ENCODE peak calls at places on chromosomes 11 and 22, in five cellular contexts. T, A, K, R and U are unnamed samples. For H3K27me3, the result is how much of the 10 kb centered on the place peaks cover.

GRCh38 chr22:42928969-42929837 is 72.1 kb upstream of the ARFGAP3 start:
- DNase-seq in A (peak), K (no peak), T (no peak), R (no peak), U (no peak)

GRCh38 chr22:24002272-24002671 is 3.0 kb downstream of the GSTT4 start:
- DNase-seq in T (no peak), K (no peak), R (no peak), A (no peak), U (no peak)

GRCh38 chr22:44092636-44093220 is 68.6 kb downstream of the PARVB start:
- DNase-seq in A (no peak), R (no peak), T (no peak), K (no peak), U (no peak)

GRCh38 chr11:32136654-32137053 is 45.8 kb downstream of the RCN1 start:
- DNase-seq in A (no peak), K (no peak), T (no peak), R (no peak), U (peak)

GRCh38 chr11:67113231-67113721 is 5.8 kb upstream of the KDM2A start:
- DNase-seq in A (no peak), R (no peak), K (no peak), T (peak), U (no peak)

GRCh38 chr11:66646875-66647274 is 8.4 kb downstream of the RBM4 start:
- DNase-seq in R (no peak), K (no peak), T (no peak), A (no peak), U (no peak)

GRCh38 chr11:68904458-68904847 is 762 bp downstream of the IGHMBP2 start:
- DNase-seq in K (no peak), R (no peak), T (no peak), A (no peak), U (no peak)

GRCh38 chr11:123378096-123378495 is 52.0 kb upstream of the GRAMD1B start:
- DNase-seq in K (no peak), A (no peak), T (no peak), R (no peak), U (no peak)

GRCh38 chr22:26172389-26172990 is 3.2 kb downstream of the SEZ6L start:
- DNase-seq in T (no peak), A (peak), R (peak), K (no peak), U (peak)

GRCh38 chr11:46383404-46383758 is 1.9 kb downstream of the MDK start:
- DNase-seq in A (no peak), R (no peak), T (no peak), K (no peak), U (no peak)

GRCh38 chr11:46386674-46387073 is 4.9 kb downstream of the CHRM4 start:
- DNase-seq in K (no peak), A (no peak), T (no peak), R (no peak), U (peak)

GRCh38 chr11:46386005-46386331 is 4.5 kb downstream of the MDK start:
- DNase-seq in R (no peak), K (no peak), T (no peak), A (no peak), U (no peak)

GRCh38 chr11:46383974-46384701 is 2.7 kb downstream of the MDK start:
- DNase-seq in K (no peak), T (no peak), R (no peak), A (no peak), U (no peak)

DNA sequence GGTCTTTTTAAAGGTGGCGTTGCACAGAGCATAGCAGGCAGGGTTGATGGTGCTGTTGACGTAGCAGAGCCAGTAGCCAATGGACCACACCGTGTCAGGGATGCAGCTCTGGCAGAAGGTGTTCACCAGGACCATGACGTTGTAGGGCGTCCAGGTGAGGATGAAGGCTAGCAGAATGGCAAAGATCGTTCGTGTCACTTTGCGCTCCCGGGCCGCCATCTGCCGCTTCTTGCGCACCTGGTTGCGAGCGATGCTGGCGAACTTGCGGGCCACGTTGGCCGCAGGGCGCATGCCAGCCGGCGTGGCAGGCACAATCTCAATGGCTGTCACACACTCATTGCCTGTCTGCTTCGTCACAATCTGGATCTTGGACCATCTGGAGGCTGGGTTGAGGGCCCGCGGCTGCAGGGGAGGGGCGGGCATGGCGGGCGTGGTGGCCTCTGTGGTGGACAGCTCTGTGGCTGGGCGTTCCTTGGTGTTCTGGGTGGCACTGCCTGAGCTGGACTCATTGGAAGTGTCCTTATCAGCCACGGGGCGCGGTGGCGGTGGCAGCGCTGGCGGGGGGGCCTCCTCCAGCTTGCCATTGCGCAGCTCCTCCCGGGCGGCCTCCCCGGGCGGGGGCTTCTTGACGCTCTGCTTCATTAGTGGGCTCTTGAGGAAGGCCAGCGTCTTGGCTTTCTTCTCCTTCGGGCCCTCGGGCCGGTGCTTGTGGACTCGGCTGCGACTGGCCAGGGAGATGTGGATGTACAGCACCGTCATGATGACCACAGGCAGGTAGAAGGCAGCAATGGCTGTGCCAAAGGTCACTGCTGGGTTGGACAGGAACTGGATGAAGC is 3.9 kb downstream of the MDK start:
- DNase-seq in R (no peak), T (no peak), A (no peak), K (no peak), U (no peak)
- H3K27me3 ChIP-seq in R (under half), T (under half), A (under half), K (under half), U (under half)

DNA sequence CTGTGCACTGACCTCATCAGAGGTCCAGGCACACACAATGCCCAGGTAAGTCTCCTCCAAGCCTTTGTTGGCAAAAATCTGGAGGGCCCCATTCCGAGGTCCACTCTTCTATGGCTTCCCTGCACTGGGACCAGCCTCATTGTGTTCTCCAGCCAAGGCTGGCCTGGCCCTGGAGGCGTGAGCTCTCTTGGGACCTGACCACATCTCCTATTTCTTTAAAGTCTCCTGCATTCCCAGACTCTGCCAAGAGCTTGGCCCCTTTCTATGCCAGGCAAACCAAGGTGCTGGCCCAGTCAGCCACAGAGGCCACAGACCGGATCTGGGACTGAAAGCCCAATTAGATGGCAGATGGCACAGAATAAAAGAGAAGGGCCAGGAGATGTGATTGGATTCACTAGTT is 55.1 kb downstream of the C11orf58 start:
- DNase-seq in A (no peak), R (no peak), T (no peak), K (no peak), U (no peak)
- TF ChIP-seq CTCF in A (no peak), R (no peak), T (no peak), K (no peak), U (no peak)

GRCh38 chr22:49281467-49282340 is 546.0 kb downstream of the BRD1 start:
- DNase-seq in R (no peak), T (no peak), K (peak), A (no peak), U (no peak)

GRCh38 chr22:49276567-49276966 is 551.1 kb downstream of the BRD1 start:
- DNase-seq in K (no peak), R (no peak), A (no peak), T (no peak), U (no peak)

GRCh38 chr22:49282596-49282995 is 545.1 kb downstream of the BRD1 start:
- DNase-seq in A (no peak), R (no peak), K (no peak), T (no peak), U (no peak)

GRCh38 chr22:49274754-49275380 is 552.8 kb downstream of the BRD1 start:
- DNase-seq in R (no peak), K (no peak), A (no peak), T (no peak), U (no peak)

GRCh38 chr22:49278357-49278756 is 549.3 kb downstream of the BRD1 start:
- DNase-seq in A (no peak), K (no peak), T (no peak), R (no peak), U (no peak)
- H3K27me3 ChIP-seq in A (under half), K (under half), T (under half), R (under half), U (under half)

GRCh38 chr22:21650823-21651520 is 8.9 kb downstream of the SDF2L1 start:
- DNase-seq in A (no peak), T (no peak), R (no peak), K (no peak), U (no peak)

GRCh38 chr22:21650280-21650679 is 8.2 kb downstream of the SDF2L1 start:
- DNase-seq in K (no peak), A (no peak), T (no peak), R (no peak), U (no peak)

GRCh38 chr22:21651521-21652009 is 9.5 kb downstream of the SDF2L1 start:
- DNase-seq in R (peak), T (no peak), K (no peak), A (no peak), U (no peak)

GRCh38 chr22:21652010-21652546 is 10.0 kb downstream of the SDF2L1 start:
- DNase-seq in A (peak), K (peak), T (peak), R (peak), U (peak)

GRCh38 chr22:21652547-21653545 is 10.7 kb downstream of the SDF2L1 start:
- DNase-seq in R (no peak), A (no peak), K (no peak), T (no peak), U (no peak)
- TF ChIP-seq CTCF in R (peak), A (no peak), K (no peak), T (no peak), U (no peak)

GRCh38 chr22:22171357-22172218 is 73.0 kb upstream of the VPREB1 start:
- DNase-seq in K (no peak), T (no peak), R (peak), A (no peak), U (peak)
- H3K27me3 ChIP-seq in K (under half), T (under half), R (under half), A (under half), U (under half)

GRCh38 chr22:48520888-48521600 is 1306.6 kb downstream of the BRD1 start:
- DNase-seq in K (peak), T (no peak), A (no peak), R (no peak), U (no peak)
- TF ChIP-seq CTCF in K (peak), T (no peak), A (no peak), R (no peak), U (no peak)

DNA sequence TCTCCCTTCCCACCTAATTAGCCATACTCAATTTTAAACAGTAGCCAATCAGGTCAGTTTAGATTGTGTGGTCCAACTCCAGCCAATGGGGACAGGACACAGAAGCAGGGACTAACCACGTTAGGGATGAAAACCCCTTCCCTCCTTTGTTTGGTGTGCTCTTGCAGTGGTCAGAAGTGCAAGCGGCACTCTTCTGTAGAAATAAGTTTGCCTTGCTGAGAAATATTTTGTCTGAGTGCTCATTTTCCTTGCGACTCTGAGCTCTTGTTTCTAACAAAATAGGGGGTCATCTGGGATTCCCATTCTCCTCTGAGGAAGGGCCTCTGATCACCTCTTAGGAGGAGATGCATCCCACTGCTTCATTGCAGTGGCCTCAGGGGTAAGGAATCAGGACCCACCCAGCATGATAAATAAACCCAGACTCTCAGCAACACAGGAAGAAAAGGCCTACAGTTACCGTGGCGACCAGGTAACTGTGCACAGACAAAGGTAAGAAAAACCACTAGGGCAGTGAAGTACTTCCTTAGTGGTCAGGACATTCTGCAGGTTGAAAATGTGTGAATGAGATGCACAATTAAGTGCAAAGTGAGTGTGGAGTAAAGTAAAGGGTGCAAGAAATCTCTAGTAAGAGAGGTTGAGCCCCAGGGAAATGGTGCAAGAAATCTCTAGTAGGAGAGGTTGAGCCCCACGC is 55.4 kb downstream of the ZNF280B start:
- DNase-seq in T (no peak), K (no peak), R (no peak), A (no peak), U (no peak)
- H3K27me3 ChIP-seq in T (under half), K (under half), R (half or more), A (under half), U (under half)

DNA sequence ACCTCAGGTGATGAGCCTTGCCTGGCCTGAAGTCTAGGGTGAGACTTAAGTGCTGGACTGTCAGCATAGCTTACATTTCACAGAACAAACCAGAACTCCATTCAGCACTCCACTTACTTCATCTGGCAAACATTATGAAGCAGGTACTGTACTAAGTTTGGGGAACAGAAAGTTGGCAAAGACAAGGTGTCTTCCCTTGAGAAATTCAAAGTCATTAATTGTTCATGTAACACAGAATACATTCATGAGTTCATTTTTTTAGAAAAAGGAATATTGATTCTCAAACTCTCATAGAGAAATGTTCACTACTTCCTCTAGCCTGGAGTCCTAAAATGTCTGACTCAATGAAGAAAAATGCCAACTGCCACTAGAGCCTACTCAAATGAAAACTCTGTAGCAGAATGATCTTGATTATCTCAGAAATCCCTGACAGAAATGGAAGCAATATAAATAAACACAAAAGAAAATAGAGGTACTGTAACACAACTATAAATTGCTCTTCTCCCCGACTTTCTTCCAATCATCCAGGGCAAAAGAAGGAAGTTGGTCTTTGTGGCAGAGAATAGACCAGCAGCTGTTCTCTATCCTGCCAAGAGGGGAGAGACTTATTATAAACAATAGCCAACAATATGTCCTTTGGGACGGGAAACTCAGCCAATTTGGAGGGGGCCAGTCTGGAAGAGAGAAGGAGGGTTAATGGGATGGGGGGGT is 129.2 kb upstream of the MTMR2 start:
- DNase-seq in A (no peak), R (no peak), K (peak), T (no peak), U (peak)
- TF ChIP-seq CTCF in A (no peak), R (no peak), K (no peak), T (no peak), U (no peak)